ENCODE peak calls at places on chromosomes 16 and 17, in nine cellular contexts. M, S, R, A, L, I, P, W and X are unnamed samples.

GRCh38 chr16:46765050-46765449 is 16.9 kb upstream of the MYLK3 start:
- DNase-seq in M (no peak), S (peak), R (no peak), A (no peak), L (peak), I (peak), P (no peak), W (no peak), X (no peak)

GRCh38 chr16:11232852-11233726 is 22.9 kb downstream of the SOCS1 start:
- DNase-seq in M (peak), S (no peak), R (peak), A (peak), L (no peak), I (peak), P (peak), W (peak), X (peak)

GRCh38 chr17:67672592-67672991 is 45.1 kb upstream of the NOL11 start:
- DNase-seq in M (no peak), S (no peak), R (no peak), A (no peak), L (no peak), I (no peak), P (no peak), W (no peak), X (no peak)

GRCh38 chr17:1239210-1239609 is 31.0 kb upstream of the BHLHA9 start:
- DNase-seq in M (no peak), S (no peak), R (no peak), A (no peak), L (no peak), I (no peak), P (no peak), W (no peak), X (no peak)

GRCh38 chr16:89194340-89195311 is 5.7 kb downstream of the SLC22A31 start:
- DNase-seq in M (no peak), S (no peak), R (peak), A (no peak), L (no peak), I (no peak), P (no peak), W (no peak), X (peak)

GRCh38 chr16:24853830-24854229 is 8.1 kb downstream of the SLC5A11 start:
- DNase-seq in M (no peak), S (no peak), R (no peak), A (no peak), L (no peak), I (no peak), P (no peak), W (no peak), X (no peak)

GRCh38 chr16:50229149-50229726 is 37.1 kb upstream of the ADCY7 start:
- DNase-seq in M (no peak), S (no peak), R (no peak), A (no peak), L (no peak), I (no peak), P (no peak), W (no peak), X (no peak)

GRCh38 chr17:4163951-4164350 is 21.0 kb downstream of the CYB5D2 start:
- DNase-seq in M (no peak), S (no peak), R (no peak), A (no peak), L (no peak), I (peak), P (no peak), W (no peak), X (peak)

GRCh38 chr16:62760398-62760797 is 724.2 kb upstream of the CDH8 start:
- DNase-seq in M (no peak), S (no peak), R (no peak), A (no peak), L (no peak), I (no peak), P (no peak), W (no peak), X (no peak)

GRCh38 chr17:63140255-63140654 is 174.2 kb downstream of the TANC2 start:
- DNase-seq in M (no peak), S (no peak), R (peak), A (no peak), L (no peak), I (no peak), P (no peak), W (peak), X (no peak)

GRCh38 chr16:52676951-52677350 is 130.0 kb upstream of the TOX3 start:
- DNase-seq in M (no peak), S (no peak), R (no peak), A (no peak), L (no peak), I (no peak), P (no peak), W (no peak), X (no peak)

GRCh38 chr16:86387461-86388440 is 122.6 kb upstream of the FOXF1 start:
- DNase-seq in M (no peak), S (peak), R (no peak), A (no peak), L (peak), I (no peak), P (no peak), W (no peak), X (no peak)

GRCh38 chr17:29168079-29168758 is 12.0 kb downstream of the MYO18A start:
- DNase-seq in M (peak), S (no peak), R (no peak), A (no peak), L (no peak), I (no peak), P (no peak), W (no peak), X (no peak)

GRCh38 chr17:1977583-1978395 is 47.3 kb downstream of the RTN4RL1 start:
- DNase-seq in M (no peak), S (no peak), R (no peak), A (no peak), L (no peak), I (no peak), P (no peak), W (no peak), X (no peak)

GRCh38 chr17:76725580-76726230 is 701 bp downstream of the JMJD6 start:
- DNase-seq in M (peak), S (peak), R (peak), A (peak), L (no peak), I (peak), P (peak), W (peak), X (peak)

GRCh38 chr17:29059281-29059680 is 16.3 kb downstream of the PIPOX start:
- DNase-seq in M (no peak), S (peak), R (no peak), A (no peak), L (peak), I (no peak), P (no peak), W (no peak), X (no peak)

GRCh38 chr17:33204156-33204555 is 88.9 kb downstream of the ASIC2 start:
- DNase-seq in M (no peak), S (no peak), R (no peak), A (no peak), L (no peak), I (no peak), P (no peak), W (no peak), X (no peak)

GRCh38 chr17:75012320-75013076 is at the start of gene MRPL58:
- DNase-seq in M (peak), S (peak), R (peak), A (peak), L (peak), I (peak), P (peak), W (peak), X (peak)

GRCh38 chr16:57791156-57791902 is 11.0 kb downstream of the KIFC3 start:
- DNase-seq in M (no peak), S (no peak), R (no peak), A (no peak), L (no peak), I (peak), P (no peak), W (no peak), X (peak)

GRCh38 chr17:48719642-48720262 is 2.6 kb downstream of the PRAC1 start:
- DNase-seq in M (no peak), S (no peak), R (no peak), A (no peak), L (no peak), I (no peak), P (no peak), W (no peak), X (no peak)

GRCh38 chr16:23608194-23608593 is 12.1 kb upstream of the NDUFAB1 start:
- DNase-seq in M (no peak), S (peak), R (no peak), A (no peak), L (peak), I (no peak), P (no peak), W (no peak), X (no peak)

GRCh38 chr17:61593404-61593803 is 2.4 kb upstream of the NACA2 start:
- DNase-seq in M (no peak), S (peak), R (no peak), A (no peak), L (no peak), I (no peak), P (no peak), W (no peak), X (no peak)

GRCh38 chr16:86033016-86033474 is 134.1 kb downstream of the IRF8 start:
- DNase-seq in M (peak), S (no peak), R (no peak), A (peak), L (no peak), I (no peak), P (no peak), W (no peak), X (no peak)

GRCh38 chr16:71229344-71229743 is 1.2 kb downstream of the HYDIN start:
- DNase-seq in M (no peak), S (no peak), R (no peak), A (no peak), L (no peak), I (no peak), P (no peak), W (no peak), X (no peak)